ENCODE peak calls at places on chromosome 22, in seven cellular contexts. S is ovary, E is stomach, Q is tibial nerve, T is K562, Z is transverse colon, U is A549. B is an unnamed sample.

GRCh38 chr22:31241200-31241599 is 29.1 kb downstream of the LIMK2 start:
- DNase-seq in T (peak; percentile 21), Z (no peak), S (no peak), E (no peak), Q (no peak), U (no peak), B (no peak)

GRCh38 chr22:45462034-45462655 is 40.5 kb upstream of the FBLN1 start:
- DNase-seq in E (no peak), U (no peak), Q (no peak), Z (no peak), T (peak; percentile 21), S (no peak), B (no peak)

GRCh38 chr22:42904049-42904448 is 47.0 kb upstream of the ARFGAP3 start:
- DNase-seq in S (no peak), Z (no peak), Q (no peak), U (no peak), T (no peak), E (no peak), B (no peak)

GRCh38 chr22:27203276-27203660 is 545.9 kb downstream of the MIAT start:
- DNase-seq in E (no peak), T (no peak), U (no peak), Z (no peak), Q (no peak), S (no peak), B (no peak)

GRCh38 chr22:24161909-24162308 is 19.4 kb upstream of the SUSD2 start:
- DNase-seq in S (no peak), U (no peak), Z (no peak), E (peak; percentile 86), Q (no peak), T (no peak), B (peak; percentile 63)

GRCh38 chr22:25898707-25899365 is 156.8 kb downstream of the MYO18B start:
- DNase-seq in U (no peak), Q (no peak), S (no peak), E (no peak), Z (no peak), T (peak; percentile 22), B (no peak)

GRCh38 chr22:31084811-31085492 is 3.8 kb downstream of the SMTN start:
- DNase-seq in Q (peak; percentile 84), Z (peak; percentile 90), U (no peak), S (peak; percentile 91), T (peak; percentile 76), E (peak; percentile 91), B (peak; percentile 94)

GRCh38 chr22:27755521-27756211 is 45.9 kb downstream of the MN1 start:
- DNase-seq in Q (no peak), S (no peak), U (no peak), T (no peak), E (no peak), Z (no peak), B (peak; percentile 34)

GRCh38 chr22:30178180-30179126 is 68.1 kb downstream of the LIF start:
- DNase-seq in S (no peak), Z (no peak), T (no peak), Q (no peak), U (no peak), E (no peak), B (no peak)

GRCh38 chr22:19796169-19796568 is 35.6 kb downstream of the TBX1 start:
- DNase-seq in Z (no peak), S (no peak), U (no peak), T (no peak), Q (no peak), E (no peak), B (no peak)

GRCh38 chr22:50310209-50310722 is 2.8 kb upstream of the PLXNB2 start:
- DNase-seq in E (no peak), Z (no peak), S (peak; percentile 36), T (no peak), U (no peak), Q (no peak), B (peak; percentile 67)

GRCh38 chr22:29700206-29700948 is 19.4 kb upstream of the CABP7 start:
- DNase-seq in S (no peak), U (no peak), Z (no peak), Q (no peak), T (no peak), E (no peak), B (no peak)

GRCh38 chr22:49229483-49230193 is 598.0 kb downstream of the BRD1 start:
- DNase-seq in S (no peak), T (no peak), Z (no peak), Q (no peak), U (no peak), E (no peak), B (no peak)

GRCh38 chr22:25148149-25148691 is 51.4 kb upstream of the CRYBB3 start:
- DNase-seq in Z (peak; percentile 81), T (peak; percentile 9), U (no peak), E (peak; percentile 66), S (peak; percentile 46), Q (no peak), B (peak; percentile 49)

GRCh38 chr22:47390026-47390970 is 627.8 kb downstream of the TBC1D22A start:
- DNase-seq in S (peak; percentile 41), Z (no peak), E (no peak), U (no peak), T (no peak), Q (no peak), B (no peak)

GRCh38 chr22:48270731-48271130 is 1508.3 kb downstream of the TBC1D22A start:
- DNase-seq in Z (no peak), S (no peak), Q (no peak), E (no peak), U (no peak), T (no peak), B (no peak)

GRCh38 chr22:32919629-32920028 is 118.1 kb downstream of the TIMP3 start:
- DNase-seq in Q (no peak), E (no peak), S (no peak), Z (no peak), U (no peak), T (no peak), B (no peak)

DNA sequence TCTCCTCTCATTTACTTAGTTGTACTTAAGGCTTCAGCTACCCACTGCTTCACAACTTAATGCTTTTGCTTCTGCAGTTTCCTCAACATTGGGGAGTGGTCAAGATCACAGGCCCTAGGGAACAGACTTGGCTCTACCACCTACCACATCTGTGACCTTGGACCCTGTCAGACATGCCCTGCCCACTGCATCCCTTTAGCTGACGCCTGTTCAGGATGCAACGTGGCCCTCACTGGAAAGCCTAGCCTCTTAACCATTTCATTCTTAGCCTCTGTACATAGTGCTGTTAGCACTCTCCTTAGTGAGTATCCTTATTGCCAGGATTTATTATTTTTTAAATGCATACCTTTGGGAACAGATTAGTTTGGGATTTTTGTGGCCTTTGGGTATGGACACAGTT is 34.4 kb downstream of the TNRC6B start:
- DNase-seq in E (no peak), U (no peak), Z (no peak), Q (no peak), T (no peak), S (no peak), B (no peak)
- TF ChIP-seq EP300 in E (no peak), U (no peak), Z (no peak), Q (no peak), T (no peak), S (no peak), B (no peak)

DNA sequence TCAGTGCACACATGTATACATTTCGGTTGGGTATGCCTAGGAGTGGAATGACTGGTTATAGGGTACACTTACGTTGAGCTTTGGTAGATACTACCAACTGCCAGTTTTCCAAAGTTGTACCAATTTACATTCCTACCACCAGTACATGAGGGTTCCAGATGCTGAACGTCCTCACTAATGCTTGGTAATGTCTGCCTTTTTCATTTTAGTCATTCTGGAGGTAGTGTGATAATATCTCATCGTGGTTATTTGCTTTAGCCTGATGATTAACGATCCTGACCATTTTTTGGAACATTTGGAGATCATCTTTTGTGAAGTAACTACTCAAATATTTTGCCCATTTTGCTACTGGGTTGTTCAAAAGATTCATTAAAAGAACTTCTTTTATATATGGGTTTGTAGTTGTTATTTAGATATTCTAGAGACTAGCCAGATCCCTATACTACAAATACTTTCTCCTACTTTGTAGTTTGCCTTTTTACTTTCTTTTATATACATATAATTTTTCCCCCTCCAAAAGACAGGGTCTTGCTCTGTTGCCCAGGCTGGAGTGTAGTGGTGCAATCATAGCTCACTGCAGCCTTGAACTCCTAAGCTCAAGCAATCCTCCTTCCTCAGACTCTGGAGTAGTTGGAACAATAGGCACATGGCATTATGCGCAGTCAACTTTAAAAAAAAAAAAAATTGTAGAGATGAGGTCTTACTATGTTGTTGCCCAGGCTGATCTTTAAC is 62.1 kb downstream of the RBFOX2 start:
- DNase-seq in T (no peak), U (no peak), S (no peak), Q (no peak), E (no peak), Z (no peak), B (no peak)
- TF ChIP-seq CTCF in T (no peak), U (no peak), S (no peak), Q (no peak), E (no peak), Z (no peak), B (no peak)

GRCh38 chr22:41410311-41410751 is 28.6 kb downstream of the TEF start:
- DNase-seq in S (no peak), E (peak; percentile 50), U (no peak), Q (no peak), Z (no peak), T (no peak), B (no peak)

GRCh38 chr22:41407433-41407832 is 25.7 kb downstream of the TEF start:
- DNase-seq in T (no peak), U (no peak), Z (no peak), Q (no peak), S (no peak), E (no peak), B (no peak)

GRCh38 chr22:41415554-41415953 is 31.0 kb downstream of the TOB2 start:
- DNase-seq in S (no peak), Z (no peak), E (no peak), T (no peak), U (no peak), Q (no peak), B (no peak)

GRCh38 chr22:41408665-41409064 is 26.9 kb downstream of the TEF start:
- DNase-seq in Q (no peak), T (no peak), S (no peak), Z (no peak), E (peak; percentile 35), U (no peak), B (no peak)

GRCh38 chr22:41411021-41411851 is 29.5 kb downstream of the TEF start:
- DNase-seq in E (no peak), Z (no peak), T (no peak), U (no peak), Q (no peak), S (peak; percentile 61), B (no peak)
- TF ChIP-seq EP300 in E (peak; percentile 98), Z (peak; percentile 80), T (no peak), U (no peak), Q (peak; percentile 91), S (no peak), B (no peak)

DNA sequence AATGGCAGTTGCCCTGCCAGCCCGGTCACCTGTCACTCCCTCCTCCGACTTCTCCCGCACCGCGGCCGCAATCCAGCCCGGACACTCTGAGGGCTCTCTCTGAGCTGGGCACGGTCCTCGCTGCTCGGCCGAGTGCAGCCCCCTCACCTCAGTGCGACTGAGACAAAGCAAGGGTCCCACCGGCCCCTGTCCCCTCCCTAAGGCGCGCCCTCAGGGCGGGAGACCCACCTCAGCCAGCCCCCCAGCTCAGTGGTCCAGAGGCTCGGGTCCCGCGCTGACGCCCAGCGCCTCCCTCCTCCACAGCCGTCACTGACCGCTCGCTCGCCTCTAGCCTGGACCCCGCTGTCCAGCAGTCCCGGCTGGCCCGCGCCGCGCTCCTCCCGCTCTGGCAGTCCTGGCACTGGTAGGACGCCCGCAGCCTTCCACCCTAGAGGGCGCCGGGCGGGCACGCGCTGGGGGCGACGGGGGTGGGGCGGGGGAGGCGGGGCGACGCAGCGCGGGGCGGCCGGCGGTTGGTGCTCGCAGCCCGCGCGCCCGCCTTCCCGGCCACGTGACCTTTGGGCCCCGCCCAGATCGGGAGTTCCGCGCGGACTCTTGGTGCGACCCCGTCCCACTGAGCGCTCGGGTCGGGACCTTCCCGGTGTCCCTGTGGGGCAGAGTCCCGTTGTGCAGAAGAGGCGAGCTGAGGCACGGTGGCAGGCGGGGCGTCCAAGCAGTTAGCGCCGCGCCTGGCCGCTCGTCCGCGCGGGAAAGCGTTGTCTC is 7.9 kb upstream of the L3MBTL2 start:
- DNase-seq in S (peak; percentile 87), E (peak; percentile 83), T (peak; percentile 92), Q (peak; percentile 68), Z (peak; percentile 88), U (peak; percentile 68), B (peak; percentile 88)
- TF ChIP-seq CTCF in S (no peak), E (no peak), T (peak; percentile 18), Q (no peak), Z (peak; percentile 13), U (peak; percentile 24), B (peak; percentile 14)